ENCODE peak calls at places on chromosomes 5 and 9, in five cellular contexts. W is cardiac fibroblast; J is effector memory CD4-positive, alpha-beta T cell; K is right atrium auricular region; L is MG63. M is an unnamed sample.

GRCh38 chr5:176389114-176389768 is 690 bp downstream of the HIGD2A start:
- DNase-seq in L (no peak), W (no peak), J (no peak), K (no peak), M (no peak)

GRCh38 chr5:55657443-55657842 is 54.7 kb downstream of the SLC38A9 start:
- DNase-seq in W (no peak), J (no peak), L (no peak), K (no peak), M (no peak)

GRCh38 chr9:112111461-112111860 is 63.6 kb downstream of the SUSD1 start:
- DNase-seq in J (no peak), W (no peak), K (no peak), L (no peak), M (no peak)

GRCh38 chr5:141559481-141559880 is 59.3 kb downstream of the DIAPH1 start:
- DNase-seq in L (no peak), K (no peak), W (peak), J (no peak), M (no peak)

GRCh38 chr5:78627766-78628165 is 20.8 kb downstream of the LHFPL2 start:
- DNase-seq in L (no peak), J (no peak), K (no peak), W (no peak), M (no peak)

GRCh38 chr5:37477426-37477825 is 98.3 kb downstream of the WDR70 start:
- DNase-seq in J (no peak), W (no peak), K (no peak), L (no peak), M (no peak)

GRCh38 chr9:93582115-93582514 is 5.7 kb downstream of the PHF2 start:
- DNase-seq in K (peak), J (no peak), L (no peak), W (no peak), M (peak)

GRCh38 chr9:70945301-70945700 is 176.1 kb downstream of the TRPM3 start:
- DNase-seq in K (no peak), J (no peak), W (no peak), L (no peak), M (no peak)

GRCh38 chr5:110258460-110258859 is 468.0 kb downstream of the TMEM232 start:
- DNase-seq in W (peak), J (no peak), K (no peak), L (peak), M (no peak)

GRCh38 chr5:138111937-138112336 is 27.3 kb downstream of the NME5 start:
- DNase-seq in K (no peak), J (no peak), W (no peak), L (no peak), M (no peak)

GRCh38 chr9:99445377-99445891 is 223.4 kb downstream of the SEC61B start:
- DNase-seq in W (peak), K (peak), J (no peak), L (peak), M (no peak)

GRCh38 chr5:141778211-141778610 is 96.2 kb upstream of the ARAP3 start:
- DNase-seq in W (peak), L (peak), K (no peak), J (no peak), M (no peak)

GRCh38 chr9:36023260-36024048 is 13.3 kb upstream of the RECK start:
- DNase-seq in W (peak), L (peak), K (no peak), J (peak), M (no peak)

GRCh38 chr9:4499917-4500316 is 9.6 kb downstream of the SLC1A1 start:
- DNase-seq in K (no peak), J (no peak), L (no peak), W (no peak), M (no peak)

GRCh38 chr9:37521111-37521510 is 35.4 kb downstream of the POLR1E start:
- DNase-seq in L (no peak), J (no peak), W (no peak), K (no peak), M (no peak)

GRCh38 chr5:139671096-139671841 is 23.1 kb downstream of the CXXC5 start:
- DNase-seq in K (no peak), W (no peak), J (no peak), L (no peak), M (no peak)
- H3K4me3 ChIP-seq in K (peak), W (no peak), J (no peak), L (no peak), M (peak)

DNA sequence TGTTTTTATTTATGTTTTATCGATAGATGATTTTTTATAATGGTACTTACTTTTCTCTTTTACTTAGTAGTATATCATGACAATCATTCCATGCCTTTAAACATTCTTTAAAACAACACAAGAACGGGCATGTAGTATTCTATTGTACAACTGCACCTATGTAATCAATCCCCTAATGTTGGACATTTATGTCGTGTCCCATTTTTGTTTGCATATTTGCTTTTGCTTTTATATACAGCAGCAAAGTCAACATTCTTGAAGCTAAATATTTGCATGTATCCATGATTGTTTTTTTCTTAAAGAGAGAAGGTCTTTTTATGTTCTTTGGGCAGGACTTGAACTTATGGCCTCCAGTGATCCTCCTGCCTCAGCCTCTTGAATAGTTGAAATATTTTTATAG is 527.0 kb upstream of the CLINT1 start:
- DNase-seq in L (no peak), K (no peak), W (no peak), J (no peak), M (no peak)
- H3K4me3 ChIP-seq in L (no peak), K (no peak), W (no peak), J (no peak), M (no peak)

GRCh38 chr9:136244116-136244775 is 1.4 kb downstream of the QSOX2 start:
- DNase-seq in L (no peak), K (no peak), J (no peak), W (no peak), M (no peak)
- H3K4me3 ChIP-seq in L (peak), K (peak), J (peak), W (peak), M (peak)

GRCh38 chr9:135931349-135931820 is 24.0 kb upstream of the CAMSAP1 start:
- DNase-seq in J (no peak), K (no peak), L (no peak), W (no peak), M (no peak)
- H3K4me3 ChIP-seq in J (no peak), K (no peak), L (no peak), W (no peak), M (no peak)

GRCh38 chr9:132562313-132562588 is 20.2 kb upstream of the BARHL1 start:
- DNase-seq in J (no peak), K (no peak), W (no peak), L (no peak), M (no peak)

GRCh38 chr9:132557768-132558167 is 24.6 kb upstream of the BARHL1 start:
- DNase-seq in L (no peak), K (no peak), J (no peak), W (no peak), M (no peak)

GRCh38 chr9:132557159-132557558 is 25.2 kb upstream of the BARHL1 start:
- DNase-seq in L (no peak), J (no peak), K (no peak), W (no peak), M (no peak)

GRCh38 chr9:132560604-132561304 is 21.7 kb upstream of the BARHL1 start:
- DNase-seq in L (no peak), W (no peak), J (no peak), K (no peak), M (no peak)

GRCh38 chr9:132559711-132560110 is 22.7 kb upstream of the BARHL1 start:
- DNase-seq in K (no peak), W (no peak), L (no peak), J (no peak), M (no peak)
- H3K4me3 ChIP-seq in K (no peak), W (no peak), L (no peak), J (no peak), M (no peak)

GRCh38 chr5:32520995-32521394 is 64.4 kb upstream of the SUB1 start:
- DNase-seq in J (no peak), L (no peak), K (no peak), W (no peak), M (no peak)

GRCh38 chr5:32520326-32520725 is 65.0 kb upstream of the SUB1 start:
- DNase-seq in L (no peak), J (no peak), W (no peak), K (no peak), M (no peak)

GRCh38 chr5:32522429-32523143 is 62.8 kb upstream of the SUB1 start:
- DNase-seq in J (no peak), L (peak), K (peak), W (peak), M (no peak)

GRCh38 chr5:32523625-32524024 is 61.7 kb upstream of the SUB1 start:
- DNase-seq in W (no peak), K (no peak), J (no peak), L (peak), M (no peak)

DNA sequence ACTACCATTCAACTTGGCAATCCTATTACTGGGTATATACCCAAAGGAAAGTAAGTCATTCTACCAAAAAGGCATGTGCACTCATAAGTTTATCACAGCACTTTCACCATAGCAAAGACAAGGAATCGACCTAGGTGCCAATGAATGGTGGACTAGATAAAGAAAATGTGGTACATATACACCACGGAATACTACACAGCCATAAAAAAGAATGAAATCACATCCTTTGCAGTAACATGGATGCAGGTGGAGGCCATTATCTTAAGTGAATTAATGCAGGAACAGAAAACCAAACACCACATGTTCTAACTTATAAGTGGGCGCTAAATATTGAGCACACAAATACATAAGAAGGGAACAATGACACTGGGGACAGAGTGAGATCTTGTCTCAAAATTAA is 65.8 kb upstream of the SUB1 start:
- DNase-seq in W (no peak), L (no peak), J (no peak), K (no peak), M (no peak)
- H3K4me3 ChIP-seq in W (no peak), L (no peak), J (no peak), K (no peak), M (no peak)

GRCh38 chr9:125529589-125530515 is 177.2 kb downstream of the MAPKAP1 start:
- DNase-seq in J (no peak), W (no peak), L (no peak), K (no peak), M (no peak)
- H3K4me3 ChIP-seq in J (no peak), W (no peak), L (no peak), K (no peak), M (no peak)

DNA sequence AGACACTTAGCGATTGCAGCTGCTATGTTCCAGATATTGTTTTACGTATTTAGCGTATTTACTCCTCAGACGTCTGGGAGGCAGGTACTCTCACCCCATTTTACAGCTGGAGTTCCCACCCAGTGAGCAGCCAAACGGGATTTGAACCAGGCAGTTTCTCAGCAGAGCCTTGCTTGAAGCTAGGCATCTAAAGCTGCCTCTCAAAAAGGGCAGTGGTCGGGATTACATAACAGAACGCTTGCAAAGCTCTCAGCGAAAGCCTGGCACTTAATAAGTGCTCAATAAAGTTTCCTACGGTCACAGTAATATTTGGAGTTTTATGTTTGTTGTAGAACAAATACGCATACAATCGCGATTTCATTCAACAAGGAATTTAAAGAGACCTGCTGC is 302 bp upstream of the BSPRY start:
- DNase-seq in L (no peak), K (no peak), J (no peak), W (no peak), M (no peak)
- H3K4me3 ChIP-seq in L (no peak), K (peak), J (no peak), W (no peak), M (peak)

GRCh38 chr9:20178679-20179078 is 389.8 kb upstream of the SLC24A2 start:
- DNase-seq in L (no peak), W (no peak), J (no peak), K (no peak), M (no peak)
- H3K4me3 ChIP-seq in L (no peak), W (no peak), J (no peak), K (no peak), M (no peak)

GRCh38 chr9:133127340-133127981 is 6.4 kb upstream of the RALGDS start:
- DNase-seq in J (peak), K (no peak), L (no peak), W (no peak), M (no peak)

GRCh38 chr9:133129001-133129799 is 8.2 kb upstream of the RALGDS start:
- DNase-seq in L (no peak), J (no peak), W (no peak), K (no peak), M (no peak)

GRCh38 chr9:133125706-133126696 is 5.0 kb upstream of the RALGDS start:
- DNase-seq in W (peak), K (no peak), L (peak), J (no peak), M (no peak)

GRCh38 chr9:133128152-133128551 is 7.1 kb upstream of the RALGDS start:
- DNase-seq in J (no peak), L (no peak), W (no peak), K (no peak), M (no peak)

GRCh38 chr9:133126697-133127339 is 5.8 kb upstream of the RALGDS start:
- DNase-seq in J (no peak), L (no peak), W (no peak), K (no peak), M (no peak)
- H3K4me3 ChIP-seq in J (no peak), L (no peak), W (no peak), K (peak), M (peak)